ENCODE peak calls at places on chromosomes 7 and 10, in eight cellular contexts. Y, J, W, D, C, R, F and Q are unnamed samples. For H3K36me3 and H3K4me1, the result is how much of the 10 kb centered on the place peaks cover.

GRCh38 chr10:73888514-73888913 is 14.2 kb upstream of the CAMK2G start:
- DNase-seq in Y (no peak), J (no peak), W (no peak), D (no peak), C (peak), R (no peak), F (no peak), Q (peak)

GRCh38 chr10:116728526-116729096 is 13.8 kb downstream of the HSPA12A start:
- DNase-seq in Y (no peak), J (no peak), W (no peak), D (no peak), C (no peak), R (peak), F (no peak), Q (no peak)

GRCh38 chr10:79223346-79224048 is 123.8 kb upstream of the PPIF start:
- DNase-seq in Y (no peak), J (peak), W (no peak), D (peak), C (peak), R (peak), F (no peak), Q (no peak)

GRCh38 chr10:3179174-3179573 is 6.6 kb upstream of the PITRM1 start:
- DNase-seq in Y (peak), J (no peak), W (no peak), D (no peak), C (no peak), R (peak), F (no peak), Q (no peak)

GRCh38 chr7:93147358-93147757 is 827 bp downstream of the SAMD9L start:
- DNase-seq in Y (peak), J (peak), W (no peak), D (peak), C (no peak), R (peak), F (peak), Q (peak)

GRCh38 chr10:124417846-124418725 is 637 bp downstream of the OAT start:
- DNase-seq in Y (peak), J (peak), W (no peak), D (peak), C (peak), R (peak), F (peak), Q (peak)

GRCh38 chr10:5534051-5534821 is 9.5 kb downstream of the CALML3 start:
- DNase-seq in Y (no peak), J (peak), W (no peak), D (peak), C (peak), R (no peak), F (no peak), Q (no peak)

GRCh38 chr10:4883079-4883739 is 57.2 kb downstream of the AKR1E2 start:
- DNase-seq in Y (no peak), J (no peak), W (no peak), D (no peak), C (no peak), R (peak), F (no peak), Q (no peak)

GRCh38 chr7:22821702-22822485 is 755 bp downstream of the TOMM7 start:
- DNase-seq in Y (no peak), J (no peak), W (no peak), D (peak), C (no peak), R (no peak), F (peak), Q (no peak)

GRCh38 chr7:49775949-49776443 is 2.6 kb downstream of the VWC2 start:
- DNase-seq in Y (no peak), J (no peak), W (no peak), D (no peak), C (no peak), R (no peak), F (no peak), Q (no peak)

GRCh38 chr7:105636982-105637381 is 55.7 kb upstream of the EFCAB10 start:
- DNase-seq in Y (no peak), J (no peak), W (no peak), D (no peak), C (no peak), R (no peak), F (no peak), Q (no peak)
- H3K36me3 ChIP-seq in Y (under half), J (under half), W (under half), D (under half), C (under half), R (under half), F (under half), Q (under half)

GRCh38 chr7:130882396-130882795 is 148.4 kb upstream of the KLF14 start:
- DNase-seq in Y (no peak), J (no peak), W (no peak), D (no peak), C (peak), R (no peak), F (no peak), Q (no peak)
- H3K4me1 ChIP-seq in Y (under half), J (under half), W (under half), D (under half), C (half or more), R (under half), F (under half), Q (under half)

DNA sequence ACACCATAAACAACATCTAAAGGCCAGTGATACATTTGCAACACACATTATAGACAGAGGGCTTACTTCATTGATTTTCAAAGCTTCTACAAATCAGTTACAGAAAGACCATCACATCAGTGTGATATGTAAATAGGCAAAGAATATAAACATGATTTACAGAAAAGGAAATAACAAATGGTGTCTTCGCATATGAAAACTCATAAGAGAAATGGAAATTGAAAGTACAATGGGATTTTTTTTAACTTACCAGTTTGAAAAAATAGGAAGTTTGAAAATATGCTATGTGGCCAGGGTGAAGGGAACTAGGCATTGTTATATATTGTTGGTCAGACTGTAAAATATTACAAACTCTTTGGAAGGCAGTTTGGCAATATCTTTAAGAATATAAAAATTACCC is 27.3 kb downstream of the SEC23IP start:
- DNase-seq in Y (no peak), J (no peak), W (no peak), D (no peak), C (no peak), R (no peak), F (no peak), Q (no peak)
- H3K36me3 ChIP-seq in Y (half or more), J (under half), W (half or more), D (under half), C (under half), R (half or more), F (under half), Q (half or more)

DNA sequence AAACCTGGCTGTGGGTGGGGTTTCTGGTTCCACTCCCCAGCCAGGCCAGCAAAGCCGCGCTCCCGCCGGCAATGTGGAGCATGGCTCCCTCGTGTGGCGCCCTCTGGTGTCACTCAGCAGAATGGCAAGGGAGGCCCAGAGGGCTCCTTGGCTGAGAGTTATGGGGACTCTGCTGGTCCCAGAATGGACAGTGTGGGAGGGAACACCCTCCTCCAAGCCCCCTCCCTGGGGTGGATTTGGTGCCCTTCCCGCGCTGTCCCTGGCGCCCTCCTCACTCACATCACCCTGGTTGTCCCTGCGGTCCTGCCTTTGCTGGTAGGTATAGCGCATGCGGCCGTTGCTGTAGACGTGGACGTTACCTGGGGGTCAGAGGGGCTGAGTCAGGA is 14.2 kb downstream of the DNAJB12 start:
- DNase-seq in Y (peak), J (peak), W (no peak), D (no peak), C (peak), R (no peak), F (peak), Q (peak)
- H3K4me1 ChIP-seq in Y (under half), J (under half), W (under half), D (under half), C (under half), R (under half), F (under half), Q (under half)

DNA sequence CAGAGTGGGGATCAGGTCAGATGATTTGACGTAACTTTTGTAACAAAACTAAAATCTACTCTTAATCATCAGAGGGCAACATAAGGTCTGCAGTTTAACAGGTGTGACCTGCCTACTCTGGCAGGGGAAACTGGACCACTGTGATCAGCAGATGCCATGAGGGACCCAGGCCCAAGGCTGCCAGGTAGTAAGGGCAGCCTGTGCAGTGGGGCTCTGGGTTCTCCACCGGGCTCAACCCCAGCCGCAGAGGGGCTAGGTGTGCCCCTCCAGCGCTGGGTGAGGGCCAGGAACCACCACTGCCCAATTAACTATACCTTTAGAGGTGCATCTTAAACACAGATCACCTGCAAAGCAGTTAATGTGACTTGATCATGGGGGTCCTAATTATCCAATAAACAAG is 17.6 kb downstream of the AKR1B1 start:
- DNase-seq in Y (no peak), J (no peak), W (no peak), D (no peak), C (no peak), R (no peak), F (no peak), Q (no peak)
- H3K36me3 ChIP-seq in Y (half or more), J (under half), W (half or more), D (under half), C (under half), R (under half), F (under half), Q (half or more)

DNA sequence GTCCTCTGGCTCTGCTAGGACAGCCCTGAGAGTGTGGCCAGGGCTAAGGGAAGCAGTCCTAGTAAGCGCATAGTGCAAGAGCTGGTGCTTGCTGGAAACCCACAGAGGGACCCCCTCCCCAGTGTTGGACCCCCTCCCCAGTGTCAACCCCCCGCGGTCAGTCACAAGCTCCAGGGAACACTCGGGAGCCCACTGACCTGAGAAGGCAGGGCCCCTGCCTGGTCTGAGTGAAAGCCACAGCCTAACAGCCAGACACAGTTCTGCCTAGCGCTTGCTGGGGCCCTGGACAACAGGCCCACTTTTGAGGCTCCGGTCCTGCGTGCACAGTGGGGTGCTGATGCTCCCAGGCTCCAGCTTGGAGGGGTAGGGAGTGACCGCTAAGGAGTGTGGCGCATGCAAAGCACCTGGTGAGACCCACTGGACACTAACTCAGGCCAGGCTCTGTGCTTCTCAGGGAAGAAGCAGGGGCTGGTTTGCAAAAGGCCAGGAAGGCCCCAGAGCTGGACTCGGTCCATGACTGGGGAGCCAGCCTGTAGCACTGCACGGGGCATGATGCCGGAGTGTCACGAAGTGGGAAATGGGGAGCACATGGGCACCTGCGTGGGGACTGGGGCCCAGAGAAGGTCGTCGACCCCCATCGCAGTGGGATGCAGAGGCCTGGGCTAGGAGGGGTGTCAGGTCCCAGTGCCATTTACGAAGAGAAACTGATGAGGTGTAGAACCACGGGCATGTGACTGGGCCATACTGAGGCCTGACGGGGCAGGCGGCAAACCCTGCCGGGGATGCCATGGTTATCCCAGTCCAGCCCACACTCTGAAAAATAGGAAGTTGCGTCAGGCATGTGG is 175.7 kb upstream of the PPP2R2D start:
- DNase-seq in Y (peak), J (no peak), W (no peak), D (no peak), C (peak), R (no peak), F (no peak), Q (no peak)
- H3K4me1 ChIP-seq in Y (under half), J (under half), W (under half), D (under half), C (under half), R (under half), F (under half), Q (under half)

DNA sequence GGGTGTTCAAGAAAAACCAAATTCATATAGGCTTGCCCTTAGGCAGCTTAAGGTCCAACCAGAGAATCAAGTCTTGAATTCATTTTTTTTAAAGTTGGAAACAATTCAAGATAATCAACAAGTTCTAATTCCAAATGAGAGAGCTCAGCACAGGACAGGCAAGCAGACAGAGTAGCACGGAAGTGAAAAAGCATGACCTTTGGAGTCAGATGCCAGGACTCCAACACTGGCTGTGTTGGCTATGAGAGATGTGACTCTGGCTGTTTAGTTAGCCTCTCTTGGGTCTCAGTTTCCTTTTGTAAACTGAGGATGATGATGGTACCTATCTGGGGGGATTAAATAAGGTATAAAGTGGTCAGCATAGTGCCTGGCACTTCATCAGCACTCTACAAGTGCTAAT is 49.3 kb downstream of the FBXW4 start:
- DNase-seq in Y (no peak), J (no peak), W (no peak), D (no peak), C (no peak), R (no peak), F (no peak), Q (no peak)
- H3K36me3 ChIP-seq in Y (under half), J (under half), W (under half), D (under half), C (under half), R (under half), F (under half), Q (under half)